ENCODE peak calls at places on chromosome 17, in four cellular contexts. I, E, A and V are unnamed samples.

GRCh38 chr17:36935681-36936454 is 1.4 kb upstream of the LHX1 start:
- DNase-seq in I (no peak), E (no peak), A (peak; percentile 75), V (no peak)

GRCh38 chr17:56593741-56594527 is 435 bp downstream of the NOG start:
- DNase-seq in I (peak; percentile 18), E (no peak), A (peak; percentile 91), V (peak; percentile 72)

GRCh38 chr17:3602499-3602898 is 6.7 kb downstream of the TRPV1 start:
- DNase-seq in I (peak; percentile 4), E (no peak), A (no peak), V (no peak)

GRCh38 chr17:40063034-40063765 is 435 bp downstream of the THRA start:
- DNase-seq in I (no peak), E (no peak), A (peak; percentile 92), V (no peak)

GRCh38 chr17:60333628-60334031 is 58.3 kb downstream of the USP32 start:
- DNase-seq in I (no peak), E (peak; percentile 58), A (no peak), V (no peak)

GRCh38 chr17:50129946-50130777 is at the start of gene SAMD14:
- DNase-seq in I (peak; percentile 43), E (no peak), A (no peak), V (peak; percentile 73)

GRCh38 chr17:80365983-80366382 is 49.0 kb upstream of the ENDOV start:
- DNase-seq in I (no peak), E (no peak), A (no peak), V (no peak)

GRCh38 chr17:21358682-21359482 is 17.3 kb upstream of the KCNJ12 start:
- DNase-seq in I (no peak), E (no peak), A (no peak), V (peak; percentile 69)

GRCh38 chr17:81245024-81245664 is 6.0 kb downstream of the NDUFAF8 start:
- DNase-seq in I (no peak), E (no peak), A (no peak), V (no peak)

GRCh38 chr17:39145143-39145542 is 6.3 kb downstream of the PLXDC1 start:
- DNase-seq in I (no peak), E (no peak), A (no peak), V (no peak)

GRCh38 chr17:32206816-32207215 is 58.8 kb upstream of the RHBDL3 start:
- DNase-seq in I (no peak), E (no peak), A (no peak), V (no peak)

GRCh38 chr17:70187383-70187782 is 18.1 kb downstream of the KCNJ2 start:
- DNase-seq in I (no peak), E (no peak), A (no peak), V (peak; percentile 61)

GRCh38 chr17:48544356-48545021 is 420 bp downstream of the HOXB2 start:
- DNase-seq in I (peak; percentile 37), E (no peak), A (peak; percentile 85), V (peak; percentile 78)

GRCh38 chr17:76696763-76697701 is 13.7 kb downstream of the MXRA7 start:
- DNase-seq in I (no peak), E (no peak), A (no peak), V (no peak)

GRCh38 chr17:30570191-30570590 is 93.0 kb downstream of the GOSR1 start:
- DNase-seq in I (no peak), E (no peak), A (no peak), V (no peak)

GRCh38 chr17:909642-910323 is 69.8 kb downstream of the NXN start:
- DNase-seq in I (no peak), E (no peak), A (no peak), V (peak; percentile 54)

GRCh38 chr17:28716740-28717577 is 709 bp downstream of the RAB34 start:
- DNase-seq in I (no peak), E (no peak), A (peak; percentile 84), V (peak; percentile 14)

GRCh38 chr17:59845595-59846390 is 47.0 kb downstream of the TUBD1 start:
- DNase-seq in I (peak; percentile 95), E (no peak), A (no peak), V (no peak)

GRCh38 chr17:49748223-49748622 is 15.7 kb downstream of the FAM117A start:
- DNase-seq in I (no peak), E (no peak), A (no peak), V (no peak)

GRCh38 chr17:67092291-67092690 is 47.9 kb downstream of the CACNG1 start:
- DNase-seq in I (no peak), E (no peak), A (no peak), V (no peak)

GRCh38 chr17:17439971-17440843 is 36.6 kb upstream of the MED9 start:
- DNase-seq in I (peak; percentile 75), E (peak; percentile 70), A (peak; percentile 84), V (no peak)

GRCh38 chr17:34178047-34178446 is 77.0 kb upstream of the CCL2 start:
- DNase-seq in I (no peak), E (no peak), A (no peak), V (no peak)

GRCh38 chr17:18040287-18040858 is 1.2 kb downstream of the GID4 start:
- DNase-seq in I (no peak), E (no peak), A (no peak), V (no peak)

GRCh38 chr17:45705123-45706009 is 78.8 kb upstream of the CRHR1 start:
- DNase-seq in I (no peak), E (no peak), A (no peak), V (peak; percentile 20)

GRCh38 chr17:61361084-61361483 is 38.6 kb upstream of the TBX2 start:
- DNase-seq in I (no peak), E (no peak), A (no peak), V (peak; percentile 83)

GRCh38 chr17:57649731-57650484 is 95.2 kb downstream of the CCDC182 start:
- DNase-seq in I (no peak), E (no peak), A (no peak), V (no peak)

GRCh38 chr17:60646701-60647100 is 30.9 kb upstream of the BCAS3 start:
- DNase-seq in I (no peak), E (no peak), A (no peak), V (no peak)